ENCODE peak calls at places on chromosome 13, in seven cellular contexts. W is A673, V is pancreas, P is substantia nigra, D is Karpas-422, B is RWPE1, K is left ventricle myocardium inferior. M is an unnamed sample.

GRCh38 chr13:83691966-83692365 is 190.3 kb downstream of the SLITRK1 start:
- DNase-seq in K (no peak), W (no peak), V (no peak), P (no peak), D (no peak), B (no peak), M (no peak)

GRCh38 chr13:23705578-23705977 is 135.4 kb downstream of the TNFRSF19 start:
- DNase-seq in D (no peak), P (no peak), B (no peak), K (no peak), W (no peak), V (no peak), M (no peak)

GRCh38 chr13:31200636-31200970 is 828 bp downstream of the B3GLCT start:
- DNase-seq in V (peak), K (peak), D (no peak), P (no peak), W (peak), B (peak), M (peak)

GRCh38 chr13:113106666-113107065 is 1.1 kb downstream of the F7 start:
- DNase-seq in B (no peak), P (no peak), V (no peak), K (no peak), W (no peak), D (no peak), M (no peak)

GRCh38 chr13:99404005-99404755 is 97.0 kb upstream of the GPR183 start:
- DNase-seq in P (no peak), B (peak), V (no peak), K (no peak), D (peak), W (no peak), M (no peak)

GRCh38 chr13:49996951-49997895 is at the start of gene TRIM13:
- DNase-seq in P (peak), V (peak), D (peak), W (peak), K (peak), B (peak), M (peak)

GRCh38 chr13:31172535-31172934 is 10.8 kb upstream of the HSPH1 start:
- DNase-seq in P (no peak), W (no peak), D (no peak), B (peak), V (no peak), K (no peak), M (no peak)

GRCh38 chr13:97726664-97727235 is 226.7 kb upstream of the IPO5 start:
- DNase-seq in W (peak), D (no peak), B (no peak), P (no peak), V (no peak), K (no peak), M (no peak)

GRCh38 chr13:64529874-64530485 is 2700.2 kb downstream of the PCDH9 start:
- DNase-seq in D (peak), K (no peak), W (peak), P (no peak), B (peak), V (peak), M (peak)

GRCh38 chr13:89967701-89968100 is 1379.8 kb upstream of the MIR17HG start:
- DNase-seq in B (no peak), K (no peak), P (no peak), D (no peak), W (no peak), V (no peak), M (no peak)

GRCh38 chr13:25175026-25175425 is 2.9 kb upstream of the AMER2 start:
- DNase-seq in D (no peak), W (no peak), P (no peak), B (no peak), K (no peak), V (no peak), M (no peak)

GRCh38 chr13:65095118-65095517 is 2135.0 kb downstream of the PCDH9 start:
- DNase-seq in K (no peak), W (no peak), V (no peak), P (no peak), D (no peak), B (no peak), M (no peak)

GRCh38 chr13:103430368-103430767 is 364.2 kb upstream of the SLC10A2 start:
- DNase-seq in V (no peak), W (no peak), P (no peak), D (no peak), B (no peak), K (no peak), M (no peak)

GRCh38 chr13:74770361-74770760 is 636.2 kb upstream of the KLF12 start:
- DNase-seq in V (no peak), P (no peak), B (peak), W (no peak), K (no peak), D (no peak), M (no peak)

GRCh38 chr13:66563076-66563475 is 667.1 kb downstream of the PCDH9 start:
- DNase-seq in K (no peak), B (no peak), P (no peak), D (no peak), W (no peak), V (no peak), M (no peak)

GRCh38 chr13:41645313-41645712 is 188.0 kb downstream of the RGCC start:
- DNase-seq in W (no peak), K (no peak), D (no peak), V (peak), B (peak), P (no peak), M (no peak)

GRCh38 chr13:63279136-63279535 is 1863.5 kb upstream of the PCDH20 start:
- DNase-seq in K (no peak), B (no peak), V (no peak), D (no peak), P (no peak), W (no peak), M (no peak)

GRCh38 chr13:21557995-21558394 is 46.0 kb downstream of the MICU2 start:
- DNase-seq in D (peak), P (no peak), K (no peak), B (no peak), V (no peak), W (peak), M (peak)

GRCh38 chr13:44052843-44053607 is 173.3 kb downstream of the LACC1 start:
- DNase-seq in K (peak), W (no peak), P (no peak), D (no peak), V (no peak), B (no peak), M (peak)

GRCh38 chr13:28401303-28402056 is 93.4 kb downstream of the FLT1 start:
- DNase-seq in P (no peak), W (peak), V (no peak), D (no peak), B (no peak), K (no peak), M (no peak)

GRCh38 chr13:61247149-61247936 is 168.3 kb downstream of the PCDH20 start:
- DNase-seq in K (no peak), B (no peak), D (no peak), W (peak), V (no peak), P (no peak), M (peak)

GRCh38 chr13:32164622-32165268 is 133.2 kb downstream of the FRY start:
- DNase-seq in D (peak), K (no peak), P (no peak), B (peak), V (peak), W (peak), M (peak)

GRCh38 chr13:44710576-44710975 is 134.4 kb upstream of the TSC22D1 start:
- DNase-seq in W (peak), B (peak), V (no peak), D (no peak), K (no peak), P (no peak), M (no peak)

GRCh38 chr13:48009298-48009697 is 8.2 kb upstream of the SUCLA2 start:
- DNase-seq in P (no peak), V (no peak), W (no peak), K (no peak), B (peak), D (no peak), M (no peak)

GRCh38 chr13:51494151-51494550 is 41.3 kb upstream of the INTS6 start:
- DNase-seq in B (no peak), V (no peak), D (no peak), W (no peak), K (no peak), P (no peak), M (no peak)

GRCh38 chr13:50319603-50320296 is 304.5 kb downstream of the KCNRG start:
- DNase-seq in P (no peak), D (no peak), W (no peak), V (no peak), B (no peak), K (no peak), M (no peak)

GRCh38 chr13:91313103-91313502 is 34.4 kb upstream of the MIR17HG start:
- DNase-seq in D (peak), B (no peak), P (no peak), V (no peak), K (no peak), W (peak), M (peak)

GRCh38 chr13:80011448-80012212 is 329.3 kb downstream of the SPRY2 start:
- DNase-seq in V (no peak), K (no peak), P (no peak), B (no peak), W (no peak), D (no peak), M (no peak)

GRCh38 chr13:98563071-98563470 is 13.8 kb downstream of the STK24 start:
- DNase-seq in K (no peak), W (no peak), P (no peak), B (no peak), V (no peak), D (no peak), M (peak)

GRCh38 chr13:39777527-39778061 is 122.1 kb downstream of the COG6 start:
- DNase-seq in V (no peak), D (peak), B (peak), K (no peak), P (no peak), W (peak), M (peak)

GRCh38 chr13:99033814-99034213 is 56.0 kb upstream of the DOCK9 start:
- DNase-seq in K (no peak), D (peak), V (no peak), P (no peak), W (peak), B (peak), M (peak)

GRCh38 chr13:39684531-39685137 is 29.2 kb downstream of the COG6 start:
- DNase-seq in D (peak), P (no peak), B (peak), K (no peak), V (no peak), W (peak), M (peak)

GRCh38 chr13:36275190-36276002 is 22.2 kb downstream of the CCDC169 start:
- DNase-seq in K (no peak), B (peak), D (peak), W (peak), V (peak), P (no peak), M (peak)

GRCh38 chr13:76226941-76227340 is 590.8 kb downstream of the LMO7 start:
- DNase-seq in W (no peak), V (no peak), K (no peak), D (no peak), B (no peak), P (no peak), M (no peak)

GRCh38 chr13:21676611-21677021 is 5.7 kb downstream of the FGF9 start:
- DNase-seq in D (peak), P (no peak), W (no peak), B (no peak), V (peak), K (no peak), M (peak)

GRCh38 chr13:59103004-59103768 is 1060.5 kb downstream of the DIAPH3 start:
- DNase-seq in V (no peak), K (no peak), B (no peak), D (no peak), P (no peak), W (no peak), M (no peak)

GRCh38 chr13:83221256-83221655 is 661.0 kb downstream of the SLITRK1 start:
- DNase-seq in K (no peak), W (peak), B (peak), D (no peak), V (no peak), P (no peak), M (no peak)

GRCh38 chr13:100439247-100439955 is 149.2 kb downstream of the GGACT start:
- DNase-seq in V (no peak), K (no peak), W (no peak), P (no peak), D (no peak), B (no peak), M (peak)

GRCh38 chr13:44749906-44750305 is 173.8 kb upstream of the TSC22D1 start:
- DNase-seq in P (no peak), K (no peak), W (no peak), D (no peak), B (no peak), V (no peak), M (no peak)

GRCh38 chr13:110907951-110908898 is 6.6 kb downstream of the ANKRD10 start:
- DNase-seq in W (peak), V (peak), D (no peak), K (no peak), B (peak), P (no peak), M (peak)
- H3K27ac ChIP-seq in W (peak), V (peak), D (no peak), K (peak), B (peak), P (no peak), M (peak)

GRCh38 chr13:71046360-71047079 is 820.5 kb downstream of the DACH1 start:
- DNase-seq in B (no peak), V (no peak), W (no peak), P (no peak), D (no peak), K (no peak), M (peak)
- H3K27ac ChIP-seq in B (no peak), V (no peak), W (no peak), P (no peak), D (no peak), K (no peak), M (peak)

GRCh38 chr13:27288397-27288796 is 17.8 kb downstream of the RASL11A start:
- DNase-seq in D (no peak), P (no peak), K (no peak), V (no peak), W (no peak), B (no peak), M (no peak)
- H3K27ac ChIP-seq in D (no peak), P (peak), K (no peak), V (no peak), W (no peak), B (no peak), M (no peak)

DNA sequence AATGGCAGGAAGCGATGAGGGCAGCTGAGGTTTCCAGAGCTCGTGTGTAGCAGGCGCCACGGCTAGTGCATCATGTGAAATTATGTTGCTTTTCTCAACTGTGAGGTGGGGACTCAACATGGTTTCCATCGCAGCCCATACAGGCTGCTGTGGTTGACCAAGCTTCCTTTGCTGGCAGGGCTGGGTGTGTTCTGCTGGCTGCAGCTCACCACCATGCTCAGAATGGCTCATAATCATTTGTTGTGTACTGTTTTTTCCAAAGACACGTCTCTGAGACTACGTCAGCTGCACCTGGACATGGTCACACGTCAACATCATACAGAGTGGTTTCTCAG is 16.1 kb upstream of the RASA3 start:
- DNase-seq in K (no peak), P (no peak), W (no peak), D (no peak), B (no peak), V (peak), M (no peak)
- H3K27ac ChIP-seq in K (no peak), P (no peak), W (no peak), D (no peak), B (no peak), V (peak), M (no peak)

DNA sequence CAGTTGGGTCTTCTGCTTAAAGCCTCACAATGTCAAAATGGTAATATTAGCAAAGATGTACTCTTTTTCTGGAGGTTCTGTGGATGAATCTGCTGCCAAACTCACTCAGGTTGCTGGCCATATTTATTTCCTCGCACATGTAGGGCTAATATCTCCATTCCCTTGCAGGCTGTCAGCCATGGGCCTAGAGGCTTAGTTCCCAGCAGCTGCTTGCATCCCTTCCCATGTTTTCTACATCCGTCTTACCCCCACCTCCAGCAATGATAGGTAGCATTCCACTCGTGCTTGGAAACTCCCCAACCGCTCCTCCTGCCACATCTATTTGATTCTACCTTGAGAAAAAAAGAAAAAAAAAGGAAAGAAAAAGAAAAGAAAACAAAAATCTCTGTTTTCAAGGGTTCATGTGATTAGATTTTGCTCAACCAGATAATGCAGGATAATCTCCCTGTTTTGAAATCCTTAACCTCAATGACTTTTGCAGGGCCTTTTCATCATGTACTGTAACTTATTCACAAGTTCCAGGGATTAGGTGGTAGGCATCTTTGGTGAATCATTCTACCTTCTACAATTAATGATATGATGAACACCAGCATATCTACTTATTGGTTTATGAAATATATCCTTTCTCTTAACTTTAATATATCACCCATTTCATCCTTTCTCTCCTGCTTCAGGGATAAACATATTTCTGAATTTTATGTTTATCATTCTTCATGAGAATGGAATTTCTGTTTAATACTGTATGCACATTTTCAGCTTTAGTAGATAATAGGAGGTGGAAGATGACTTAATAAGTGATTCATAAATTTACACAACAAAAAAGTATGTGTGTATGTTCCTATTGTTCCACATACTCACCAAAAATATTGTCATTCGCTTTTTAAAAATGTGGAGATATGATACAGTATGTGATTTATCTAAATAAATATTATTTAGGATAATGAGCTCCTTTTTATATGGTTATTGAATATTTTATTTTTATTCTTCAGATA is 931.9 kb downstream of the SLITRK5 start:
- DNase-seq in P (no peak), B (no peak), D (no peak), K (no peak), W (no peak), V (no peak), M (no peak)
- H3K27ac ChIP-seq in P (no peak), B (no peak), D (no peak), K (no peak), W (no peak), V (no peak), M (no peak)

M was measured in GM23338.